ENCODE peak calls at places on chromosomes 2 and 18, in six cellular contexts. Z is HEK293T, R is EL, X is breast epithelium, P is substantia nigra, Y is amniotic stem cell. M is an unnamed sample.

GRCh38 chr2:665340-666073 is 11.7 kb downstream of the TMEM18 start:
- DNase-seq in Z (no peak), R (no peak), X (no peak), P (no peak), Y (no peak), M (no peak)

GRCh38 chr18:48862116-48862515 is 88.6 kb downstream of the SMAD7 start:
- DNase-seq in Z (no peak), R (no peak), X (no peak), P (no peak), Y (no peak), M (no peak)

GRCh38 chr2:229235136-229235914 is 35.8 kb downstream of the PID1 start:
- DNase-seq in Z (no peak), R (peak), X (no peak), P (no peak), Y (no peak), M (no peak)

GRCh38 chr2:238387376-238387775 is 39.4 kb upstream of the ASB1 start:
- DNase-seq in Z (no peak), R (no peak), X (no peak), P (no peak), Y (no peak), M (no peak)

GRCh38 chr18:33660696-33661310 is 82.8 kb downstream of the ASXL3 start:
- DNase-seq in Z (peak), R (no peak), X (no peak), P (no peak), Y (no peak), M (no peak)

GRCh38 chr2:71671203-71671602 is 217.8 kb downstream of the DYSF start:
- DNase-seq in Z (no peak), R (no peak), X (no peak), P (no peak), Y (no peak), M (no peak)

GRCh38 chr2:95232232-95232631 is 24.9 kb downstream of the ZNF892 start:
- DNase-seq in Z (no peak), R (no peak), X (no peak), P (no peak), Y (no peak), M (no peak)

GRCh38 chr2:9764153-9764778 is 79.0 kb upstream of the TAF1B start:
- DNase-seq in Z (no peak), R (no peak), X (no peak), P (no peak), Y (no peak), M (no peak)

GRCh38 chr18:54734059-54734458 is 94.2 kb upstream of the RAB27B start:
- DNase-seq in Z (peak), R (peak), X (no peak), P (no peak), Y (peak), M (no peak)

GRCh38 chr2:120346034-120346666 is at the start of gene INHBB:
- DNase-seq in Z (peak), R (peak), X (no peak), P (no peak), Y (no peak), M (no peak)

GRCh38 chr2:48527211-48527880 is 2.6 kb upstream of the STON1 start:
- DNase-seq in Z (no peak), R (peak), X (no peak), P (no peak), Y (no peak), M (no peak)

GRCh38 chr2:160405077-160405865 is 88.3 kb downstream of the RBMS1 start:
- DNase-seq in Z (no peak), R (no peak), X (no peak), P (no peak), Y (no peak), M (no peak)

GRCh38 chr2:232794981-232795380 is 18.6 kb upstream of the KCNJ13 start:
- DNase-seq in Z (no peak), R (no peak), X (no peak), P (no peak), Y (no peak), M (no peak)

GRCh38 chr2:221914334-221914733 is 342.2 kb upstream of the EPHA4 start:
- DNase-seq in Z (no peak), R (peak), X (no peak), P (no peak), Y (no peak), M (no peak)

GRCh38 chr2:215994901-215995300 is 18.4 kb downstream of the MREG start:
- DNase-seq in Z (no peak), R (no peak), X (no peak), P (no peak), Y (no peak), M (no peak)

GRCh38 chr2:237577458-237577857 is 11.1 kb downstream of the PRLH start:
- DNase-seq in Z (no peak), R (no peak), X (no peak), P (no peak), Y (no peak), M (no peak)

GRCh38 chr2:229273384-229274338 is 2.6 kb upstream of the PID1 start:
- DNase-seq in Z (peak), R (peak), X (no peak), P (no peak), Y (peak), M (peak)

GRCh38 chr2:226661789-226662545 is 137.7 kb downstream of the IRS1 start:
- DNase-seq in Z (no peak), R (peak), X (no peak), P (no peak), Y (no peak), M (no peak)

GRCh38 chr2:175414872-175415487 is 233.5 kb upstream of the ATP5MC3 start:
- DNase-seq in Z (peak), R (peak), X (peak), P (no peak), Y (peak), M (peak)

GRCh38 chr18:73564073-73564472 is 583.6 kb downstream of the FBXO15 start:
- DNase-seq in Z (no peak), R (peak), X (no peak), P (no peak), Y (peak), M (no peak)

GRCh38 chr2:227719637-227720036 is 1.8 kb upstream of the SLC19A3 start:
- DNase-seq in Z (no peak), R (no peak), X (no peak), P (no peak), Y (no peak), M (no peak)

GRCh38 chr2:236974206-236974605 is 111.5 kb upstream of the COPS8 start:
- DNase-seq in Z (no peak), R (no peak), X (no peak), P (no peak), Y (no peak), M (no peak)

GRCh38 chr18:76979906-76980305 is 152.7 kb downstream of the MBP start:
- DNase-seq in Z (no peak), R (no peak), X (no peak), P (no peak), Y (no peak), M (no peak)

GRCh38 chr2:142472382-142472781 is 341.6 kb upstream of the LRP1B start:
- DNase-seq in Z (no peak), R (no peak), X (no peak), P (no peak), Y (no peak), M (peak)

M was measured in HuH-7.5.